ENCODE peak calls at places on chromosomes 11 and 22, in five cellular contexts. W, J, N, T and F are unnamed samples. For H3K4me1, the result is how much of the 10 kb centered on the place peaks cover.

GRCh38 chr11:117621226-117621625 is 175.8 kb downstream of the DSCAML1 start:
- DNase-seq in J (no peak), W (no peak), N (peak), T (no peak), F (no peak)

GRCh38 chr22:26318975-26319374 is 110.1 kb upstream of the ASPHD2 start:
- DNase-seq in J (no peak), W (no peak), N (no peak), T (no peak), F (no peak)

GRCh38 chr11:67507242-67507890 is 596 bp downstream of the CDK2AP2 start:
- DNase-seq in W (peak), N (no peak), T (no peak), J (no peak), F (no peak)

GRCh38 chr11:45646275-45646970 is 19.0 kb downstream of the CHST1 start:
- DNase-seq in N (no peak), W (no peak), J (no peak), T (no peak), F (no peak)

GRCh38 chr11:32886180-32886579 is 6.4 kb upstream of the QSER1 start:
- DNase-seq in J (no peak), W (no peak), T (no peak), N (no peak), F (no peak)

GRCh38 chr11:92504534-92504933 is 279.9 kb downstream of the FAT3 start:
- DNase-seq in W (no peak), J (no peak), T (no peak), N (no peak), F (no peak)

GRCh38 chr11:115463606-115464005 is 40.6 kb downstream of the CADM1 start:
- DNase-seq in T (no peak), J (no peak), W (no peak), N (no peak), F (no peak)

GRCh38 chr11:115266066-115266465 is 238.1 kb downstream of the CADM1 start:
- DNase-seq in T (no peak), N (no peak), W (no peak), J (no peak), F (no peak)

GRCh38 chr11:44589301-44589700 is 23.8 kb downstream of the CD82 start:
- DNase-seq in J (no peak), T (no peak), N (no peak), W (no peak), F (no peak)

GRCh38 chr11:35893796-35894475 is 49.9 kb upstream of the LDLRAD3 start:
- DNase-seq in N (no peak), W (no peak), J (no peak), T (no peak), F (peak)

GRCh38 chr11:35143509-35144102 is 4.6 kb downstream of the CD44 start:
- DNase-seq in T (no peak), J (no peak), W (no peak), N (no peak), F (no peak)

GRCh38 chr11:73976451-73977151 is 6.0 kb downstream of the UCP2 start:
- DNase-seq in J (no peak), N (no peak), T (no peak), W (no peak), F (no peak)

GRCh38 chr11:117932987-117933386 is 3.8 kb upstream of the TMPRSS13 start:
- DNase-seq in J (no peak), N (no peak), T (no peak), W (no peak), F (no peak)

GRCh38 chr22:47775686-47776085 is 1013.2 kb downstream of the TBC1D22A start:
- DNase-seq in T (no peak), J (no peak), N (no peak), W (no peak), F (no peak)

GRCh38 chr11:86577663-86578636 is 94.5 kb downstream of the ME3 start:
- DNase-seq in N (no peak), T (peak), W (no peak), J (peak), F (peak)

GRCh38 chr11:110069158-110069737 is 23.9 kb upstream of the ZC3H12C start:
- DNase-seq in J (no peak), W (no peak), T (peak), N (no peak), F (peak)

GRCh38 chr11:43923327-43924111 is 18.9 kb upstream of the C11orf96 start:
- DNase-seq in W (peak), J (peak), N (no peak), T (peak), F (peak)

GRCh38 chr11:2891901-2892214 is 6.3 kb upstream of the CDKN1C start:
- DNase-seq in T (peak), J (peak), N (no peak), W (no peak), F (no peak)

GRCh38 chr22:48905206-48905975 is 922.3 kb downstream of the BRD1 start:
- DNase-seq in T (no peak), W (no peak), N (no peak), J (peak), F (no peak)

GRCh38 chr22:41240377-41241132 is at the start of gene CHADL:
- DNase-seq in N (no peak), J (no peak), W (no peak), T (no peak), F (no peak)

GRCh38 chr22:29269731-29270474 is 1.8 kb downstream of the EWSR1 start:
- DNase-seq in N (no peak), J (peak), T (no peak), W (peak), F (no peak)

GRCh38 chr11:112590778-112591177 is 330.1 kb upstream of the PLET1 start:
- DNase-seq in J (no peak), T (peak), W (no peak), N (no peak), F (no peak)

GRCh38 chr11:15645201-15645600 is 530.5 kb downstream of the INSC start:
- DNase-seq in W (no peak), N (no peak), J (no peak), T (peak), F (no peak)

GRCh38 chr11:15091620-15092019 is 18.2 kb downstream of the CALCB start:
- DNase-seq in J (no peak), N (no peak), T (no peak), W (no peak), F (no peak)

GRCh38 chr22:49025791-49026475 is 801.7 kb downstream of the BRD1 start:
- DNase-seq in N (no peak), J (peak), W (no peak), T (no peak), F (no peak)

GRCh38 chr11:19122966-19123615 is 6.1 kb downstream of the ZDHHC13 start:
- DNase-seq in T (no peak), W (no peak), J (no peak), N (no peak), F (no peak)

GRCh38 chr11:69008774-69009440 is 4.1 kb downstream of the MRGPRF start:
- DNase-seq in T (peak), J (peak), W (no peak), N (no peak), F (no peak)

GRCh38 chr11:128480066-128480465 is 107.3 kb downstream of the ETS1 start:
- DNase-seq in T (no peak), J (no peak), W (no peak), N (no peak), F (no peak)
- H3K4me1 ChIP-seq in T (under half), J (under half), W (under half), N (half or more), F (half or more)

GRCh38 chr11:123375832-123376231 is 54.2 kb upstream of the GRAMD1B start:
- DNase-seq in N (no peak), W (no peak), J (no peak), T (no peak), F (no peak)

GRCh38 chr11:123374622-123374968 is 55.5 kb upstream of the GRAMD1B start:
- DNase-seq in W (no peak), N (no peak), J (no peak), T (no peak), F (no peak)

GRCh38 chr11:123377355-123377754 is 52.7 kb upstream of the GRAMD1B start:
- DNase-seq in W (no peak), N (no peak), J (no peak), T (no peak), F (no peak)

GRCh38 chr11:123371506-123372297 is 58.4 kb upstream of the GRAMD1B start:
- DNase-seq in J (no peak), W (no peak), T (no peak), N (no peak), F (no peak)

GRCh38 chr11:123373754-123374621 is 56.1 kb upstream of the GRAMD1B start:
- DNase-seq in W (no peak), N (no peak), J (no peak), T (no peak), F (no peak)
- H3K27ac ChIP-seq in W (no peak), N (no peak), J (no peak), T (no peak), F (no peak)

GRCh38 chr11:62122076-62122475 is 1.7 kb upstream of the INCENP start:
- DNase-seq in T (no peak), J (peak), N (no peak), W (no peak), F (no peak)
- TF ChIP-seq CTCF in T (no peak), J (no peak), N (peak), W (peak), F (no peak)

GRCh38 chr11:1456166-1456565 is 30.4 kb downstream of the MOB2 start:
- DNase-seq in W (no peak), N (no peak), J (no peak), T (no peak), F (no peak)
- H3K4me1 ChIP-seq in W (under half), N (under half), J (under half), T (under half), F (under half)

GRCh38 chr11:60939828-60940227 is 12.1 kb downstream of the SLC15A3 start:
- DNase-seq in N (no peak), J (no peak), T (no peak), W (no peak), F (no peak)
- H3K27ac ChIP-seq in N (no peak), J (no peak), T (no peak), W (no peak), F (no peak)